ENCODE peak calls at places on chromosomes 6 and 20, in six cellular contexts. One of them, this sample, is unnamed.

GRCh38 chr20:1072258-1072657 is 46.1 kb upstream of the PSMF1 start:
- DNase-seq in stimulated activated CD4-positive, alpha-beta T cell treated with anti-CD3 and anti-CD28 coated beads, Interleukin-1b, Interleukin-23, amount 100 ng/mL, for 1 hour: no peak
- DNase-seq in amniotic epithelial cell: no peak
- DNase-seq in SJSA1: no peak
- DNase-seq in NCI-H1694 treated with DMSO at 0.1 percent for 48 hours: no peak
- DNase-seq in stimulated activated CD8-positive, alpha-beta memory T cell treated with anti-CD3 and anti-CD28 coated beads, Interleukin-2, amount 100 ng/mL, for 48 hours: no peak
- DNase-seq in this sample: no peak

GRCh38 chr6:33375143-33375649 is 16.4 kb upstream of the KIFC1 start:
- DNase-seq in stimulated activated CD4-positive, alpha-beta T cell treated with anti-CD3 and anti-CD28 coated beads, Interleukin-1b, Interleukin-23, amount 100 ng/mL, for 1 hour: no peak
- DNase-seq in amniotic epithelial cell: peak
- DNase-seq in SJSA1: no peak
- DNase-seq in NCI-H1694 treated with DMSO at 0.1 percent for 48 hours: peak
- DNase-seq in stimulated activated CD8-positive, alpha-beta memory T cell treated with anti-CD3 and anti-CD28 coated beads, Interleukin-2, amount 100 ng/mL, for 48 hours: no peak
- DNase-seq in this sample: no peak

GRCh38 chr20:37990571-37991151 is 42.6 kb downstream of the TTI1 start:
- DNase-seq in stimulated activated CD4-positive, alpha-beta T cell treated with anti-CD3 and anti-CD28 coated beads, Interleukin-1b, Interleukin-23, amount 100 ng/mL, for 1 hour: no peak
- DNase-seq in amniotic epithelial cell: peak
- DNase-seq in SJSA1: peak
- DNase-seq in NCI-H1694 treated with DMSO at 0.1 percent for 48 hours: no peak
- DNase-seq in stimulated activated CD8-positive, alpha-beta memory T cell treated with anti-CD3 and anti-CD28 coated beads, Interleukin-2, amount 100 ng/mL, for 48 hours: peak
- DNase-seq in this sample: no peak

GRCh38 chr6:44009425-44010321 is 117.6 kb downstream of the MRPL14 start:
- DNase-seq in stimulated activated CD4-positive, alpha-beta T cell treated with anti-CD3 and anti-CD28 coated beads, Interleukin-1b, Interleukin-23, amount 100 ng/mL, for 1 hour: no peak
- DNase-seq in amniotic epithelial cell: no peak
- DNase-seq in SJSA1: no peak
- DNase-seq in NCI-H1694 treated with DMSO at 0.1 percent for 48 hours: no peak
- DNase-seq in stimulated activated CD8-positive, alpha-beta memory T cell treated with anti-CD3 and anti-CD28 coated beads, Interleukin-2, amount 100 ng/mL, for 48 hours: no peak
- DNase-seq in this sample: no peak

GRCh38 chr6:11460001-11460668 is 77.4 kb upstream of the TMEM170B start:
- DNase-seq in stimulated activated CD4-positive, alpha-beta T cell treated with anti-CD3 and anti-CD28 coated beads, Interleukin-1b, Interleukin-23, amount 100 ng/mL, for 1 hour: no peak
- DNase-seq in amniotic epithelial cell: peak
- DNase-seq in SJSA1: peak
- DNase-seq in NCI-H1694 treated with DMSO at 0.1 percent for 48 hours: no peak
- DNase-seq in stimulated activated CD8-positive, alpha-beta memory T cell treated with anti-CD3 and anti-CD28 coated beads, Interleukin-2, amount 100 ng/mL, for 48 hours: no peak
- DNase-seq in this sample: no peak

GRCh38 chr6:159217595-159218275 is 48.5 kb downstream of the FNDC1 start:
- DNase-seq in stimulated activated CD4-positive, alpha-beta T cell treated with anti-CD3 and anti-CD28 coated beads, Interleukin-1b, Interleukin-23, amount 100 ng/mL, for 1 hour: no peak
- DNase-seq in amniotic epithelial cell: peak
- DNase-seq in SJSA1: peak
- DNase-seq in NCI-H1694 treated with DMSO at 0.1 percent for 48 hours: no peak
- DNase-seq in stimulated activated CD8-positive, alpha-beta memory T cell treated with anti-CD3 and anti-CD28 coated beads, Interleukin-2, amount 100 ng/mL, for 48 hours: peak
- DNase-seq in this sample: no peak

GRCh38 chr6:84685983-84686584 is 78.3 kb downstream of the TBX18 start:
- DNase-seq in stimulated activated CD4-positive, alpha-beta T cell treated with anti-CD3 and anti-CD28 coated beads, Interleukin-1b, Interleukin-23, amount 100 ng/mL, for 1 hour: no peak
- DNase-seq in amniotic epithelial cell: peak
- DNase-seq in SJSA1: no peak
- DNase-seq in NCI-H1694 treated with DMSO at 0.1 percent for 48 hours: peak
- DNase-seq in stimulated activated CD8-positive, alpha-beta memory T cell treated with anti-CD3 and anti-CD28 coated beads, Interleukin-2, amount 100 ng/mL, for 48 hours: no peak
- DNase-seq in this sample: no peak

GRCh38 chr6:53287336-53288225 is 61.2 kb downstream of the ELOVL5 start:
- DNase-seq in stimulated activated CD4-positive, alpha-beta T cell treated with anti-CD3 and anti-CD28 coated beads, Interleukin-1b, Interleukin-23, amount 100 ng/mL, for 1 hour: no peak
- DNase-seq in amniotic epithelial cell: peak
- DNase-seq in SJSA1: no peak
- DNase-seq in NCI-H1694 treated with DMSO at 0.1 percent for 48 hours: no peak
- DNase-seq in stimulated activated CD8-positive, alpha-beta memory T cell treated with anti-CD3 and anti-CD28 coated beads, Interleukin-2, amount 100 ng/mL, for 48 hours: no peak
- DNase-seq in this sample: no peak

GRCh38 chr6:14706378-14706929 is 539.4 kb upstream of the JARID2 start:
- DNase-seq in stimulated activated CD4-positive, alpha-beta T cell treated with anti-CD3 and anti-CD28 coated beads, Interleukin-1b, Interleukin-23, amount 100 ng/mL, for 1 hour: no peak
- DNase-seq in amniotic epithelial cell: peak
- DNase-seq in SJSA1: peak
- DNase-seq in NCI-H1694 treated with DMSO at 0.1 percent for 48 hours: no peak
- DNase-seq in stimulated activated CD8-positive, alpha-beta memory T cell treated with anti-CD3 and anti-CD28 coated beads, Interleukin-2, amount 100 ng/mL, for 48 hours: peak
- DNase-seq in this sample: no peak

GRCh38 chr6:63887011-63887751 is 251.6 kb downstream of the PHF3 start:
- DNase-seq in stimulated activated CD4-positive, alpha-beta T cell treated with anti-CD3 and anti-CD28 coated beads, Interleukin-1b, Interleukin-23, amount 100 ng/mL, for 1 hour: no peak
- DNase-seq in amniotic epithelial cell: no peak
- DNase-seq in SJSA1: no peak
- DNase-seq in NCI-H1694 treated with DMSO at 0.1 percent for 48 hours: no peak
- DNase-seq in stimulated activated CD8-positive, alpha-beta memory T cell treated with anti-CD3 and anti-CD28 coated beads, Interleukin-2, amount 100 ng/mL, for 48 hours: no peak
- DNase-seq in this sample: no peak

GRCh38 chr6:167739721-167740475 is 86.8 kb upstream of the AFDN start:
- DNase-seq in stimulated activated CD4-positive, alpha-beta T cell treated with anti-CD3 and anti-CD28 coated beads, Interleukin-1b, Interleukin-23, amount 100 ng/mL, for 1 hour: no peak
- DNase-seq in amniotic epithelial cell: no peak
- DNase-seq in SJSA1: no peak
- DNase-seq in NCI-H1694 treated with DMSO at 0.1 percent for 48 hours: no peak
- DNase-seq in stimulated activated CD8-positive, alpha-beta memory T cell treated with anti-CD3 and anti-CD28 coated beads, Interleukin-2, amount 100 ng/mL, for 48 hours: no peak
- DNase-seq in this sample: no peak

GRCh38 chr6:137033828-137034227 is 10.9 kb downstream of the IL20RA start:
- DNase-seq in stimulated activated CD4-positive, alpha-beta T cell treated with anti-CD3 and anti-CD28 coated beads, Interleukin-1b, Interleukin-23, amount 100 ng/mL, for 1 hour: peak
- DNase-seq in amniotic epithelial cell: peak
- DNase-seq in SJSA1: no peak
- DNase-seq in NCI-H1694 treated with DMSO at 0.1 percent for 48 hours: no peak
- DNase-seq in stimulated activated CD8-positive, alpha-beta memory T cell treated with anti-CD3 and anti-CD28 coated beads, Interleukin-2, amount 100 ng/mL, for 48 hours: peak
- DNase-seq in this sample: no peak

GRCh38 chr20:11891827-11892521 is 25.7 kb upstream of the BTBD3 start:
- DNase-seq in stimulated activated CD4-positive, alpha-beta T cell treated with anti-CD3 and anti-CD28 coated beads, Interleukin-1b, Interleukin-23, amount 100 ng/mL, for 1 hour: no peak
- DNase-seq in amniotic epithelial cell: peak
- DNase-seq in SJSA1: peak
- DNase-seq in NCI-H1694 treated with DMSO at 0.1 percent for 48 hours: peak
- DNase-seq in stimulated activated CD8-positive, alpha-beta memory T cell treated with anti-CD3 and anti-CD28 coated beads, Interleukin-2, amount 100 ng/mL, for 48 hours: peak
- DNase-seq in this sample: no peak

GRCh38 chr20:9761476-9761875 is 77.4 kb downstream of the PAK5 start:
- DNase-seq in stimulated activated CD4-positive, alpha-beta T cell treated with anti-CD3 and anti-CD28 coated beads, Interleukin-1b, Interleukin-23, amount 100 ng/mL, for 1 hour: no peak
- DNase-seq in amniotic epithelial cell: no peak
- DNase-seq in SJSA1: no peak
- DNase-seq in NCI-H1694 treated with DMSO at 0.1 percent for 48 hours: no peak
- DNase-seq in stimulated activated CD8-positive, alpha-beta memory T cell treated with anti-CD3 and anti-CD28 coated beads, Interleukin-2, amount 100 ng/mL, for 48 hours: no peak
- DNase-seq in this sample: no peak

GRCh38 chr20:51432251-51432784 is 110.2 kb downstream of the NFATC2 start:
- DNase-seq in stimulated activated CD4-positive, alpha-beta T cell treated with anti-CD3 and anti-CD28 coated beads, Interleukin-1b, Interleukin-23, amount 100 ng/mL, for 1 hour: no peak
- DNase-seq in amniotic epithelial cell: no peak
- DNase-seq in SJSA1: no peak
- DNase-seq in NCI-H1694 treated with DMSO at 0.1 percent for 48 hours: no peak
- DNase-seq in stimulated activated CD8-positive, alpha-beta memory T cell treated with anti-CD3 and anti-CD28 coated beads, Interleukin-2, amount 100 ng/mL, for 48 hours: no peak
- DNase-seq in this sample: no peak

GRCh38 chr6:136920216-136920857 is 1.8 kb upstream of the SLC35D3 start:
- DNase-seq in stimulated activated CD4-positive, alpha-beta T cell treated with anti-CD3 and anti-CD28 coated beads, Interleukin-1b, Interleukin-23, amount 100 ng/mL, for 1 hour: no peak
- DNase-seq in amniotic epithelial cell: no peak
- DNase-seq in SJSA1: no peak
- DNase-seq in NCI-H1694 treated with DMSO at 0.1 percent for 48 hours: no peak
- DNase-seq in stimulated activated CD8-positive, alpha-beta memory T cell treated with anti-CD3 and anti-CD28 coated beads, Interleukin-2, amount 100 ng/mL, for 48 hours: no peak
- DNase-seq in this sample: no peak

This sample was measured in effector CD8-positive, alpha-beta T cell.